ENCODE peak calls at places on chromosome 18, in eight cellular contexts. W is uterus, H is body of pancreas, O is heart left ventricle, B is ovary, K is breast epithelium, R is Peyer's patch, V is suprapubic skin. T is an unnamed sample.

GRCh38 chr18:44586782-44587524 is 93.7 kb upstream of the SETBP1 start:
- DNase-seq in W (no peak), H (no peak), O (no peak), B (no peak), K (no peak), R (no peak), V (no peak), T (no peak)

GRCh38 chr18:9968081-9968848 is 54.4 kb downstream of the VAPA start:
- DNase-seq in W (no peak), H (no peak), O (no peak), B (no peak), K (no peak), R (no peak), V (no peak), T (no peak)

GRCh38 chr18:35028556-35028955 is 12.7 kb upstream of the MAPRE2 start:
- DNase-seq in W (no peak), H (no peak), O (no peak), B (no peak), K (no peak), R (no peak), V (no peak), T (no peak)

GRCh38 chr18:56469582-56469981 is 168.8 kb downstream of the TXNL1 start:
- DNase-seq in W (no peak), H (no peak), O (no peak), B (no peak), K (no peak), R (no peak), V (no peak), T (no peak)

GRCh38 chr18:65749881-65750280 is 931 bp upstream of the CDH7 start:
- DNase-seq in W (no peak), H (no peak), O (no peak), B (no peak), K (no peak), R (no peak), V (no peak), T (no peak)

GRCh38 chr18:77559274-77559910 is 309.7 kb downstream of the GALR1 start:
- DNase-seq in W (no peak), H (no peak), O (no peak), B (no peak), K (no peak), R (no peak), V (no peak), T (no peak)

GRCh38 chr18:49476664-49477411 is 10.2 kb downstream of the C18orf32 start:
- DNase-seq in W (no peak), H (no peak), O (no peak), B (no peak), K (no peak), R (no peak), V (no peak), T (peak)

GRCh38 chr18:76464281-76465259 is 30.5 kb downstream of the ZNF516 start:
- DNase-seq in W (no peak), H (no peak), O (no peak), B (no peak), K (no peak), R (no peak), V (peak), T (no peak)

GRCh38 chr18:37483984-37484892 is 81.4 kb downstream of the CELF4 start:
- DNase-seq in W (no peak), H (no peak), O (no peak), B (no peak), K (no peak), R (no peak), V (no peak), T (no peak)

GRCh38 chr18:36572135-36572856 is 256.5 kb downstream of the TPGS2 start:
- DNase-seq in W (no peak), H (peak), O (no peak), B (peak), K (no peak), R (no peak), V (no peak), T (peak)

GRCh38 chr18:69838620-69839411 is 108.9 kb downstream of the CD226 start:
- DNase-seq in W (no peak), H (no peak), O (no peak), B (no peak), K (no peak), R (no peak), V (no peak), T (no peak)

GRCh38 chr18:32138332-32138731 is 46.7 kb downstream of the RNF138 start:
- DNase-seq in W (no peak), H (no peak), O (no peak), B (no peak), K (no peak), R (no peak), V (no peak), T (no peak)

GRCh38 chr18:61823595-61823994 is 69.2 kb downstream of the RNF152 start:
- DNase-seq in W (no peak), H (no peak), O (peak), B (no peak), K (no peak), R (no peak), V (no peak), T (no peak)

GRCh38 chr18:8943900-8944870 is 158.3 kb upstream of the NDUFV2 start:
- DNase-seq in W (no peak), H (no peak), O (no peak), B (no peak), K (no peak), R (no peak), V (no peak), T (no peak)

GRCh38 chr18:70380915-70381896 is 92.4 kb downstream of the SOCS6 start:
- DNase-seq in W (no peak), H (peak), O (no peak), B (no peak), K (no peak), R (peak), V (no peak), T (no peak)

GRCh38 chr18:31371970-31372369 is 4.6 kb upstream of the DSG4 start:
- DNase-seq in W (no peak), H (no peak), O (no peak), B (no peak), K (no peak), R (no peak), V (no peak), T (no peak)

GRCh38 chr18:6054443-6054842 is 159.1 kb upstream of the TMEM200C start:
- DNase-seq in W (no peak), H (no peak), O (no peak), B (no peak), K (no peak), R (no peak), V (no peak), T (no peak)

GRCh38 chr18:49784427-49785185 is 28.7 kb downstream of the ACAA2 start:
- DNase-seq in W (no peak), H (no peak), O (no peak), B (no peak), K (no peak), R (no peak), V (no peak), T (no peak)

GRCh38 chr18:44914028-44914427 is 233.3 kb downstream of the SETBP1 start:
- DNase-seq in W (no peak), H (no peak), O (no peak), B (no peak), K (no peak), R (no peak), V (no peak), T (no peak)

GRCh38 chr18:48546411-48546810 is 7.6 kb downstream of the CTIF start:
- DNase-seq in W (no peak), H (no peak), O (no peak), B (no peak), K (no peak), R (no peak), V (peak), T (peak)

DNA sequence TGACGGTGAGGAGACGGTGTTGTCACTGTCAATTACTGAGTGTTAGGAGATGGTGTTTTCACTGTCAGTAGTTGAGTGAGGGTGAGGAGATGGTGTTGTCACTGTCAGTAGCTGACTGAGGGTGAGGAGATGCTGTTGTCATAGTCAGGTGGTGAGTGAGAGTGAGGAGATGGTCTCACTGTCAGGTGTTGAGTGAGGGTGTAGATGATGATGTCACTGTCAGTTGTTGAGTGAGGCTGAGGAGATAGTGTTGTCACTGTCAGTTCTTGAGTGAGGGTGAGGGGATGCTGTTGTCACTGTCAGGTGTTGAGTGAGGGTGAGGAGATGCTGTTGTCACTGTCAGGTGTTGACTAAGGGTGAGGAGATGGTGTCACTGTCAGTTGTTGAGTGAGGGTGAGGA is 3.4 kb upstream of the ATP9B start:
- DNase-seq in W (no peak), H (no peak), O (no peak), B (no peak), K (no peak), R (no peak), V (no peak), T (no peak)
- H3K4me3 ChIP-seq in W (no peak), H (no peak), O (no peak), B (no peak), K (no peak), R (no peak), V (no peak), T (no peak)

GRCh38 chr18:63157293-63158011 is 162.1 kb downstream of the BCL2 start:
- DNase-seq in W (no peak), H (no peak), O (no peak), B (no peak), K (no peak), R (no peak), V (no peak), T (no peak)
- TF ChIP-seq POLR2A in W (no peak), H (no peak), O (no peak), B (no peak), K (no peak), R (no peak), V (no peak), T (no peak)

GRCh38 chr18:1665064-1665463 is 760.4 kb downstream of the ADCYAP1 start:
- DNase-seq in W (no peak), H (no peak), O (no peak), B (no peak), K (no peak), R (no peak), V (no peak), T (no peak)

GRCh38 chr18:1668284-1668683 is 763.6 kb downstream of the ADCYAP1 start:
- DNase-seq in W (no peak), H (no peak), O (no peak), B (no peak), K (no peak), R (no peak), V (no peak), T (no peak)

GRCh38 chr18:1659190-1659589 is 754.5 kb downstream of the ADCYAP1 start:
- DNase-seq in W (no peak), H (no peak), O (no peak), B (no peak), K (no peak), R (no peak), V (no peak), T (no peak)

DNA sequence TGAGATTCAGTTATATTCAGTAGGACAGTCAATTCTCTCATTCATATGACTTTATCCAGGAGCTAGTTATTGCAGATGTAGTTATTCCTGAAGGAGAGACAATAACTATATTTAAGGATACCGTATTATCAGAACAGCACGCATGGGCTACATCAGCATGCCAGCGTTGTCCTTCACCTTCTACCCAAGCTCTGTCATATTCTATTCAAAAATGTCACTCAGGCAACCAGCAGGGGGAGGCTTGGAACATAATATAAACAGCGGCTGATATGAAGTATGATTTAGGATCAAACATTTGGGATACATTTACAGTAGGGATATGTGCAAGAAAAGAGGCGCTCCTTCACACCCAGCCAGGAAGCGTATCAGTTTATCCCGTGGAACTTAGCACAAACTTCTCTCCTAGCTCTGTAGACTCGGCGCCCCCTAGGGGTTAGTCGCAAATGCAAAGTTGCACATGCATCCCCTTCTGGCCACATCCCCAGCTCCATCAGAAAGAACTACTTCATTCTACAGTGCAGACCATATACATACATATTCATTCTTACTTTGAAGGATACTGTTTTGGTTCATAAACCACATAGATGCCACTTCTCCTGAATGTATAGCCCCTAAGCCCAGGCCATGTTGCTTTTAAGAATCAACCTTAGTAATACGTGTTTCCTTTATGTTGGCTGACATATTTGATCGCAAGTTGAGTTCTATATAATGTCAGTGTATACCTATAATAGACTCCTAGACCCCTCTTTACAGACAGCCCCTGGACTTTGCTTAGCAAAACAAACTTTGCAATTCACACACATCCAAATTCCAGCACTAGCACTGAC is 759.4 kb downstream of the ADCYAP1 start:
- DNase-seq in W (no peak), H (peak), O (peak), B (no peak), K (no peak), R (no peak), V (peak), T (peak)
- TF ChIP-seq CTCF in W (peak), H (peak), O (peak), B (no peak), K (peak), R (peak), V (peak), T (peak)

GRCh38 chr18:57965246-57965645 is 78.8 kb upstream of the NEDD4L start:
- DNase-seq in W (no peak), H (no peak), O (no peak), B (no peak), K (no peak), R (no peak), V (no peak), T (no peak)
- H3K4me3 ChIP-seq in W (no peak), H (no peak), O (no peak), B (no peak), K (no peak), R (no peak), V (no peak), T (no peak)

T was measured in adrenal gland.